ENCODE peak calls at places on chromosomes 7 and 10, in eight cellular contexts. C, F, M, P, G, D, J and V are unnamed samples.

GRCh38 chr10:132906836-132907235 is 35.5 kb downstream of the CFAP46 start:
- DNase-seq in C (no peak), F (no peak), M (no peak), P (peak; percentile 52), G (no peak), D (no peak), J (no peak), V (no peak)

GRCh38 chr7:155995183-155995612 is 182.9 kb upstream of the SHH start:
- DNase-seq in C (no peak), F (no peak), M (no peak), P (no peak), G (no peak), D (no peak), J (no peak), V (no peak)

GRCh38 chr10:52105301-52105700 is 208.8 kb upstream of the DKK1 start:
- DNase-seq in C (no peak), F (no peak), M (no peak), P (no peak), G (no peak), D (no peak), J (no peak), V (no peak)

GRCh38 chr7:46321556-46322205 is 400.6 kb upstream of the IGFBP3 start:
- DNase-seq in C (no peak), F (no peak), M (no peak), P (no peak), G (no peak), D (no peak), J (no peak), V (peak; percentile 35)

GRCh38 chr7:17099083-17099973 is 199.1 kb upstream of the AHR start:
- DNase-seq in C (no peak), F (no peak), M (no peak), P (no peak), G (no peak), D (no peak), J (peak; percentile 98), V (peak; percentile 99)

GRCh38 chr10:97744405-97745035 is 7.6 kb downstream of the ZFYVE27 start:
- DNase-seq in C (no peak), F (no peak), M (no peak), P (peak; percentile 59), G (no peak), D (no peak), J (no peak), V (no peak)

GRCh38 chr7:149627911-149628310 is 130.3 kb upstream of the ZNF746 start:
- DNase-seq in C (no peak), F (no peak), M (no peak), P (no peak), G (no peak), D (no peak), J (no peak), V (no peak)

GRCh38 chr10:51768886-51769285 is 69.5 kb upstream of the CSTF2T start:
- DNase-seq in C (no peak), F (no peak), M (no peak), P (no peak), G (no peak), D (no peak), J (no peak), V (no peak)

GRCh38 chr10:24900888-24901685 is 51.3 kb downstream of the PRTFDC1 start:
- DNase-seq in C (no peak), F (peak; percentile 60), M (no peak), P (no peak), G (no peak), D (no peak), J (no peak), V (no peak)

GRCh38 chr10:46520941-46521340 is 35.5 kb downstream of the GPRIN2 start:
- DNase-seq in C (no peak), F (no peak), M (peak; percentile 1), P (peak; percentile 70), G (no peak), D (no peak), J (peak; percentile 29), V (peak; percentile 94)

GRCh38 chr7:106521115-106521514 is 139.8 kb downstream of the CCDC71L start:
- DNase-seq in C (no peak), F (peak; percentile 26), M (no peak), P (no peak), G (no peak), D (no peak), J (peak; percentile 23), V (peak; percentile 22)

GRCh38 chr7:123367508-123368122 is 166.8 kb downstream of the IQUB start:
- DNase-seq in C (peak; percentile 25), F (peak; percentile 58), M (peak; percentile 37), P (no peak), G (no peak), D (no peak), J (peak; percentile 53), V (peak; percentile 60)

GRCh38 chr7:5657901-5658300 is 123.6 kb downstream of the RNF216 start:
- DNase-seq in C (no peak), F (no peak), M (no peak), P (no peak), G (no peak), D (no peak), J (peak; percentile 96), V (peak; percentile 73)

GRCh38 chr10:77636967-77637473 is 588 bp downstream of the KCNMA1 start:
- DNase-seq in C (no peak), F (no peak), M (peak; percentile 53), P (peak; percentile 80), G (no peak), D (no peak), J (peak; percentile 12), V (no peak)
- TF ChIP-seq CTCF in C (no peak), F (no peak), M (no peak), P (no peak), G (no peak), D (no peak), J (no peak), V (no peak)

DNA sequence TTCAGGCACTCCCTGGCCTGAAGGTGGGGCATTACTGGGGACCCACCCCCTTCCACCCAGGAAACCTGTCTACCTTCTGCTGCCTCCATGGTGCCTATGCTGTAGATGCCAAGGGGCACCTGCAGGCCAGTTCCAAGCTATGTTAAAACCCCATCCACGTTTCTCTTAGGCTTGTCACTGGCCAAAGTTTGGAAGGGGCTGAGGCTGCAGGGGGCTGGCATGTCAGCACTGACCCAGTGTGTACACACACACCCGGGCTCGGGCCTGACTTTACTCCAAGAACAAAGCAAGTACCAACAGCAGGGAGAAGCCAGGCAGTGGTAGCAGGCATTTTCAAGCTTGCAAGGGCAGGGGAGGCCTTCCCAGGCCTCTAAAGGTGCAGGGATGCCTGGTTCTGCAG is 53.8 kb upstream of the PCDH15 start:
- DNase-seq in C (no peak), F (no peak), M (no peak), P (no peak), G (no peak), D (no peak), J (no peak), V (no peak)
- TF ChIP-seq CTCF in C (no peak), F (no peak), M (no peak), P (no peak), G (no peak), D (no peak), J (no peak), V (no peak)

GRCh38 chr7:88344956-88345832 is 38.5 kb upstream of the STEAP4 start:
- DNase-seq in C (peak; percentile 48), F (no peak), M (peak; percentile 75), P (peak; percentile 83), G (no peak), D (peak; percentile 45), J (peak; percentile 51), V (peak; percentile 12)
- TF ChIP-seq CTCF in C (peak; percentile 73), F (peak; percentile 16), M (peak; percentile 71), P (peak; percentile 32), G (no peak), D (peak; percentile 67), J (peak; percentile 66), V (no peak)

DNA sequence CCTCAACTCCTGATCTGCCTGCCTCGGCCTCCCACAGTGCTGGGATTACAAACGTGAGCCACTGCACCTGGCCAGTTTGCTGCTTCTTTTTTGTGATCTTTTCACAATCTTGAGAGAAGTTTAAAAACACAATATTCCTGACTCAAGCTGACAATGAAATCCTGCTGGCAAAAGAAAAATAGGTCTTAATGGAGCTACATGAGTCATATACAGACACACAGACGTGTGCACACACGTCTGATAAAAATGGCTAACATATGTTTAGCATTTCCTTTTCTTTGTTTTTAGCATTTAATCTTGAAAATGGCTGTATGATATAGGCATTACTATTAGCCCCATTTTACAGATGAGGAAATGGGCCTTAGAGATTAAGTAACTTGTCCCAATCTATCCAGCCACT is 29.4 kb upstream of the RAB18 start:
- DNase-seq in C (no peak), F (no peak), M (no peak), P (no peak), G (no peak), D (no peak), J (peak; percentile 86), V (peak; percentile 63)
- TF ChIP-seq CTCF in C (no peak), F (no peak), M (no peak), P (no peak), G (no peak), D (no peak), J (no peak), V (no peak)

DNA sequence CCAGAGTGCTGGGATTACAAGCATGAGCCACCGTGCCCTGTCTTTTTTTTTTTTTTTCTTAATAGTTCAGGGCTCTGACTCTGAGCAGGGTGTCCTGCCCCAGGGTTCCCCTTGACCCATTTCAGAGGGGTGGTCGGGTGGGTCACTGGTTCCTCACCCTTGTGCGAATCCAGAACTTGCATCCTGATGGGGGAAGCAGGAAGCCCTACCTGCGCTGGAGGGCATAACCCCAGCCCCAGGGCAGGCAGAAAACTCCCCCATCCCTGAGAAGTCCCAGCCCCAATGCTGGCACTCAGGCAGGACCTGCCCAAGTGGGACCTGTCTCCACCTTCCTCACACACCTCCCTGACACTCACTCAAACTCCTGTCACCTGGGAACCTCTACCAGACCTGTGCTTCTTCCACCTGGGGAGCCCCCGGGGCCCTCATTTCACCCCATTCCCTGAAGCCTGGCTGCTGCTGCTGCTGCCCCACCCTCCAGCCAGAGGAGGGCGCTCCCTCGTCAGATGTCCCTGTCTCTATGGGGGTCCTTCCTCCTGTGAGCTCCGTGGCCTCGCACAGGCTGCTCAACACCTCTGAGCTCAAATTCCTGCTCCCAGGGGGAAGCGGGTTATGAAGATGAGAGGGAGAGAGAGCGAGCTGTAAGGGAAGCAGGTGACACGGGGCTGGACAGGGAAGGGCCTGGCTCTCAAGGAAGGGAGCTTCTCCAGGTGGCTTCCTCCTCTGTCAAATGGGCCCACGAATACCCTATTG is 15.1 kb upstream of the ZNF273 start:
- DNase-seq in C (peak; percentile 13), F (peak; percentile 59), M (peak; percentile 42), P (no peak), G (no peak), D (no peak), J (no peak), V (no peak)
- TF ChIP-seq CTCF in C (peak; percentile 56), F (no peak), M (peak; percentile 34), P (peak; percentile 55), G (no peak), D (no peak), J (peak; percentile 49), V (no peak)

GRCh38 chr10:58990693-58991092 is 185.8 kb upstream of the PHYHIPL start:
- DNase-seq in C (no peak), F (no peak), M (no peak), P (no peak), G (no peak), D (no peak), J (no peak), V (no peak)
- TF ChIP-seq CTCF in C (no peak), F (no peak), M (no peak), P (no peak), G (no peak), D (no peak), J (no peak), V (no peak)